ENCODE peak calls at places on chromosome 10, in six cellular contexts. R, F, W, E, K and Q are unnamed samples.

GRCh38 chr10:13670311-13670710 is 83.5 kb downstream of the PRPF18 start:
- DNase-seq in R (no peak), F (no peak), W (no peak), E (no peak), K (no peak), Q (no peak)

GRCh38 chr10:35219292-35219691 is 92.6 kb downstream of the CREM start:
- DNase-seq in R (no peak), F (no peak), W (no peak), E (no peak), K (no peak), Q (no peak)

GRCh38 chr10:24115403-24115802 is 93.5 kb upstream of the KIAA1217 start:
- DNase-seq in R (no peak), F (no peak), W (no peak), E (no peak), K (no peak), Q (no peak)

GRCh38 chr10:6069101-6069931 is 7.1 kb upstream of the IL2RA start:
- DNase-seq in R (no peak), F (no peak), W (no peak), E (no peak), K (no peak), Q (no peak)

GRCh38 chr10:15780353-15781135 is 60.8 kb upstream of the ITGA8 start:
- DNase-seq in R (no peak), F (no peak), W (no peak), E (no peak), K (peak; percentile 52), Q (peak; percentile 25)

GRCh38 chr10:49690673-49691356 is 11.4 kb downstream of the C10orf53 start:
- DNase-seq in R (no peak), F (no peak), W (no peak), E (no peak), K (no peak), Q (peak; percentile 25)

GRCh38 chr10:84829121-84829520 is 500.7 kb downstream of the CCSER2 start:
- DNase-seq in R (no peak), F (no peak), W (no peak), E (no peak), K (no peak), Q (no peak)

GRCh38 chr10:47309403-47310089 is 9.5 kb downstream of the GDF10 start:
- DNase-seq in R (no peak), F (peak; percentile 43), W (peak; percentile 74), E (no peak), K (no peak), Q (no peak)

DNA sequence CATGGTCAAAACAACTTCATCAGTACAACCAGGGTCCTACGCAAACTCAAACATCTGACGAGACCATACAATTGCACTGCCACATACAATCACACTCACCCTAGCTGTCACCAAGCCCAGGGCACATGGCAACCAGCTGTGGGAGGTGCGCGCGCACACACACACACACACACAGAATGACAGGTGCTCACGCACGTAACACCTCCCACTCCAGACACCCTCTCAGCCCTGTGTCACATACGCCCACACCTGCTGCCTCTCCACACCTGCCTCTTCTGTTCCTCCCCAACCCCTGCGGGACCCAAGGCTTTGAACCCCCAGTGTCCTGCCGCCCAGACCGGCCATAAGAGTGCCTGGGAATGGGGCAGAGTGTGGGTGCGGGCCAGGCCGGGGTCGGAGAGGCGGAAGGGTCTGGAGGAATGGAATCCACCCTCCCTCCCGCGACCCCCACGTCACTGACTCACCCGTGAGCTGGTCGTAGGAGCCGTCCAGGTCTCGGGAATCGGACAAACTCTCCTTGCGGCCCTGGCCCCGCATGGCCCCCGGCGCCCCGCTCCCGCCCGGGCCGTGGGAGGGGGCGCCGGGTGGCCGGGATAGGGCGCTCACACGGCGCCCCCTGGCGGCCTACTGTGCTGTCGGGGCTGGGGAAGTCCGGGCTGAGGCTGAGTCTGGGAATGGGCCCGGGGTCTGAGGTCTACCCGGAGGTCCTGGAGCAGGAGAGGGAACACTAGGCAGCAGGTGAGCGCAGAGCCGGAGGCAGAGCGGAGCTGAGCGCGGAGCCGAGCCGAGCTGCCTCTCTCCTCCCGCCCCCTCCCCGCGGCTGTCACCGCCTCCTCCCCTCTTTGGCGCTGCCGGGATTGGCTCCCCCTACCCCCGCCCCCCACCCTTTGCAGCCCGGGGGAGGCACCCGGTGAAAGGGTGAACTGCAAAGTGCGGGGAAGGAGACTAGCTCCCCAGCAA is at the start of gene KCNIP2:
- DNase-seq in R (no peak), F (peak; percentile 90), W (peak; percentile 90), E (no peak), K (peak; percentile 42), Q (no peak)
- H3K14ac ChIP-seq in R (no peak within 1 kb of the TSS), F (no peak within 1 kb of the TSS), W (no peak within 1 kb of the TSS), E (no peak within 1 kb of the TSS), K (no peak within 1 kb of the TSS), Q (no peak within 1 kb of the TSS)

DNA sequence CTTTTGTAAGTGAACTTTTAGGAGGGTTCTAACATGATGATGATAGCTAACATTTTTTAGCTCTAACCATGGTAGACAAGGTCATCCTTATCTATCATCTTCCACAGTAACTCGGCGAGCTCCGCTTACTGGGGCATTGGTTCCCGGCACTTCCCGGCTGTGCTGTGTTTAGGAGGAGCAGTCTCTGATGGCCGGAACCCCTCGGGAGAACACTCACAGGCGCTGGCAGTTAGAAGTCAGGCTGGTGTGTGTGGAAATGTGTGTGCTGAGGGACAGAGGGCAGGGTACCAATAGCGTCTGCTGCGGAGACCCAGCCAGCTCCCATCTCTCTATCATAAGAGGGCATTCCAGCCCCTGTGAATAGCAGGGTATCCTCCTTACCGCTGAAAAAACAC is 108.6 kb downstream of the CDH23 start:
- DNase-seq in R (no peak), F (no peak), W (no peak), E (no peak), K (no peak), Q (no peak)
- H3K14ac ChIP-seq in R (no peak overlapping the region), F (no peak overlapping the region), W (no peak overlapping the region), E (no peak overlapping the region), K (no peak overlapping the region), Q (no peak overlapping the region)

GRCh38 chr10:128711776-128712175 is 585.6 kb upstream of the MKI67 start:
- DNase-seq in R (no peak), F (peak; percentile 4), W (no peak), E (no peak), K (peak; percentile 97), Q (no peak)

GRCh38 chr10:128716181-128716580 is 590.0 kb upstream of the MKI67 start:
- DNase-seq in R (no peak), F (no peak), W (no peak), E (no peak), K (no peak), Q (no peak)

GRCh38 chr10:128710795-128711183 is 584.6 kb upstream of the MKI67 start:
- DNase-seq in R (no peak), F (no peak), W (no peak), E (no peak), K (no peak), Q (no peak)

GRCh38 chr10:128712661-128713060 is 586.4 kb upstream of the MKI67 start:
- DNase-seq in R (no peak), F (no peak), W (no peak), E (no peak), K (no peak), Q (no peak)

GRCh38 chr10:128714240-128714639 is 588.0 kb upstream of the MKI67 start:
- DNase-seq in R (no peak), F (no peak), W (no peak), E (no peak), K (no peak), Q (no peak)
- H3K14ac ChIP-seq in R (no peak overlapping the region), F (no peak overlapping the region), W (no peak overlapping the region), E (no peak overlapping the region), K (no peak overlapping the region), Q (no peak overlapping the region)

GRCh38 chr10:12634532-12634931 is 285.2 kb downstream of the CAMK1D start:
- DNase-seq in R (peak; percentile 4), F (no peak), W (no peak), E (no peak), K (peak; percentile 28), Q (no peak)
- H3K14ac ChIP-seq in R (no peak overlapping the region), F (no peak overlapping the region), W (no peak overlapping the region), E (no peak overlapping the region), K (no peak overlapping the region), Q (no peak overlapping the region)

DNA sequence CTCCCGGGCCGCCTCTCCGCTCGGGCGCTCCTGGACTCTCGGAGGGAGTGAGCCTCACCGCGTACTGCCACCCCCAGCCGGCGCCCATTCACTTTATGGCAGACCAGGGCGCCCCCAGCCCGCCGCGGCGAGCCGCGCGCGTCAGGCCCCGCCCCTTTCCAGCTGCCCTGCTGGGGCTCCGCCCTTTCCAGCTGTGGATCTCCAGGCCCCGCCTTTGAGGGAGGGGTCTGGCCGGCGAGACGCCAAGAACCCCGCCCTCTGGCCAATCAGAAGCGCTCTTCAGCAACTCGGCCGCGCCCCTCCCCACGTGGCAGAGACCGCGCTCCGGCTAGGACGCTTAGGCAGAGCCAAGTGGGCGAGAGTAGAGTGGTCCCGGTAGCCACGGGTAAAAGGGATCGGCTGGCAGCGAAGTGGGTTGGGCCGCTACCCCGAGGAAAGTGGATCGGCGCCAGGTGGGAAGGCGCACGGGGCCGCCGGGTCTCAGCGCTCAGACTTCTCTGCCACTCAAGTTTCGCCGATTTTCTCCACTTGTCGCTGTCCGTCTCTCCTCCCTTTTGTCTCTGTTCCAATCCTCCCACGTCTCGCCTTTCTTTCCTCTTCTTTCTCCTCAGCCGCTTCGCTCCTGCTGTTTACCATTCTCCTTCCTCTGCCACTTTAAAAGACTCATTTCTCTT is at the start of gene PITX3:
- DNase-seq in R (peak; percentile 94), F (peak; percentile 96), W (peak; percentile 96), E (peak; percentile 91), K (peak; percentile 96), Q (peak; percentile 87)
- H3K14ac ChIP-seq in R (no peak within 1 kb of the TSS), F (no peak within 1 kb of the TSS), W (no peak within 1 kb of the TSS), E (peak within 1 kb of the TSS; percentile 4), K (no peak within 1 kb of the TSS), Q (peak within 1 kb of the TSS; percentile 66)